ENCODE peak calls at places on chromosomes 4 and X, in nine cellular contexts. C is HCT116, S is ovary, W is K562, I is breast epithelium, X is gastrocnemius medialis, V is body of pancreas, O is uterus, E is transverse colon. N is an unnamed sample.

GRCh38 chr4:2489081-2489805 is 20.3 kb downstream of the RNF4 start:
- DNase-seq in S (no peak), W (no peak), E (no peak), X (no peak), V (no peak), O (no peak), I (no peak), C (no peak), N (no peak)

GRCh38 chr4:21476753-21477152 is 471.8 kb downstream of the KCNIP4 start:
- DNase-seq in S (no peak), W (no peak), C (no peak), X (no peak), I (no peak), O (no peak), V (no peak), E (no peak), N (no peak)

GRCh38 chrX:42366181-42366580 is 411.8 kb downstream of the PPP1R2C start:
- DNase-seq in W (no peak), X (no peak), I (no peak), V (no peak), C (no peak), S (no peak), O (no peak), E (no peak), N (no peak)

GRCh38 chr4:147078875-147079658 is 133.4 kb upstream of the TTC29 start:
- DNase-seq in O (peak; percentile 25), E (no peak), C (no peak), V (no peak), I (no peak), S (peak; percentile 30), W (no peak), X (no peak), N (no peak)

GRCh38 chr4:113657834-113658233 is 103.7 kb downstream of the CAMK2D start:
- DNase-seq in I (no peak), W (no peak), S (no peak), C (no peak), X (no peak), V (no peak), O (no peak), E (no peak), N (no peak)

GRCh38 chrX:12974217-12974796 is 603 bp upstream of the TMSB4X start:
- DNase-seq in X (peak; percentile 38), C (no peak), I (peak; percentile 32), O (peak; percentile 73), W (peak; percentile 62), V (peak; percentile 52), E (peak; percentile 74), S (peak; percentile 68), N (peak; percentile 93)

GRCh38 chrX:100745806-100746537 is 14.1 kb upstream of the SYTL4 start:
- DNase-seq in E (peak; percentile 60), S (peak; percentile 23), W (no peak), O (peak; percentile 55), C (no peak), V (no peak), X (peak; percentile 20), I (no peak), N (no peak)

GRCh38 chr4:140117946-140118345 is 36.0 kb downstream of the MAML3 start:
- DNase-seq in I (no peak), C (no peak), X (no peak), S (no peak), E (no peak), O (no peak), V (no peak), W (no peak), N (no peak)

GRCh38 chr4:153068751-153069150 is 132.6 kb downstream of the FHDC1 start:
- DNase-seq in I (no peak), V (no peak), E (no peak), W (no peak), S (no peak), O (no peak), C (no peak), X (no peak), N (no peak)

GRCh38 chr4:181966084-181966483 is 277.1 kb upstream of the TENM3 start:
- DNase-seq in I (no peak), E (no peak), S (no peak), V (no peak), X (no peak), W (no peak), C (no peak), O (no peak), N (no peak)

GRCh38 chrX:130245441-130245840 is 23.3 kb downstream of the ZNF280C start:
- DNase-seq in X (no peak), C (no peak), S (no peak), O (no peak), V (no peak), I (no peak), E (no peak), W (no peak), N (no peak)

GRCh38 chr4:21469438-21470032 is 479.0 kb downstream of the KCNIP4 start:
- DNase-seq in S (no peak), C (no peak), X (no peak), W (no peak), E (no peak), I (no peak), O (no peak), V (no peak), N (no peak)

GRCh38 chr4:134906404-134907023 is 704.9 kb upstream of the PABPC4L start:
- DNase-seq in S (no peak), V (no peak), E (no peak), I (no peak), O (no peak), W (no peak), X (no peak), C (no peak), N (no peak)

GRCh38 chrX:6574762-6575161 is 39.8 kb upstream of the VCX3A start:
- DNase-seq in I (no peak), V (no peak), O (no peak), X (no peak), C (no peak), W (no peak), E (no peak), S (no peak), N (no peak)

GRCh38 chrX:118000518-118000917 is 116.1 kb downstream of the KLHL13 start:
- DNase-seq in I (no peak), X (no peak), V (no peak), O (no peak), C (no peak), E (no peak), W (no peak), S (no peak), N (no peak)

GRCh38 chrX:117996408-117996807 is 120.2 kb downstream of the KLHL13 start:
- DNase-seq in I (no peak), S (no peak), V (no peak), X (no peak), W (no peak), E (no peak), C (no peak), O (no peak), N (no peak)

GRCh38 chrX:117995378-117995777 is 121.2 kb downstream of the KLHL13 start:
- DNase-seq in I (no peak), X (no peak), E (no peak), V (no peak), O (no peak), W (no peak), C (no peak), S (no peak), N (no peak)

GRCh38 chrX:117998171-117998570 is 118.4 kb downstream of the KLHL13 start:
- DNase-seq in O (no peak), C (no peak), S (no peak), W (no peak), E (no peak), X (no peak), I (no peak), V (no peak), N (no peak)

GRCh38 chrX:117996918-117997480 is 119.6 kb downstream of the KLHL13 start:
- DNase-seq in V (no peak), O (no peak), C (no peak), X (no peak), I (no peak), W (no peak), E (no peak), S (no peak), N (no peak)
- TF ChIP-seq CTCF in V (no peak), O (no peak), C (no peak), X (no peak), I (no peak), W (no peak), E (no peak), S (no peak), N (no peak)

DNA sequence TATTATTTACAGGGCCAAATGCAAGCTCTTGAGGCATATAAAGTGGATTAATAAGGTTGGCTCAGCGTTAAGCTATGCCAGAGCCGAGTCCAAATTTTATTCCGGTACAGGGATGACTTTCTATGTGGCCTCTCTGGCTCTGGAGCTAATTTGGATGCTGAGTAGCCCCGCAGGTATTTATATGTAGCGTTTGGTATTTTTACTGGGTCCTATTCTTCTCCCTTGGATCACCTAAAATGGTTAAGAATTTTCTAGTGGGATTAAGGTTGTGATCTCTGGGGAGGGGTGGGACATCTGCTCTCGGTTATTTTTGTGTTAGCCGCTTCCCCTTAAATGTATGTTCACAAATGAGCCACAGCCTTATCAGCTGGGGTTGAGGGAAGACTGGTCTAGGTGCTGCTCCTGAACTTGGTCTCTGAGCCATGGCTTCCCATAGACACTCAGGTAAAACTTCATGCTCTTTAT is 49.4 kb downstream of the FHL1 start:
- DNase-seq in I (no peak), W (no peak), X (no peak), V (no peak), S (no peak), O (no peak), C (no peak), E (no peak), N (no peak)
- TF ChIP-seq POLR2A in I (no peak), W (no peak), X (peak; percentile 76), V (no peak), S (no peak), O (no peak), C (no peak), E (peak; percentile 23), N (no peak)

DNA sequence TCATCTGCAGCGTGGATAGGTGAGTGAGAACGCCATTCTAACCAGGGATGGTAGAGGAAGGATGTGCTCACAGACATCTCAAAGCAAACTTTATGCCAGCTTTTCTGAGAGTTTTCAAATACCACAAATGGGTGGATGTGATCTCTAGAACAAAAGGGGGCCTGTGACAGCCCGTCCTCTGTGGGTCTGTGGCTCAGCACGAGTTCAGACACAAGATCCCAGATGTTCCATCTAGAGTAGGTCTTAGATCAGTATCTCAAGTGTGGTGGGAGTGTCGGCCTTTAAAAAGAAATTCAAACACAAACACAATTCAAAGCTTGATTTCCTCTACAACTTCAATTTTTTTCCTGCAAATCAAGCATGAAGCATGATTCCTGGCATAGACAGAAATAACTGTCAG is 22.8 kb downstream of the QDPR start:
- DNase-seq in W (no peak), C (no peak), X (no peak), O (no peak), I (no peak), S (no peak), E (no peak), V (no peak), N (no peak)
- TF ChIP-seq CTCF in W (no peak), C (no peak), X (no peak), O (no peak), I (no peak), S (no peak), E (no peak), V (no peak), N (no peak)

DNA sequence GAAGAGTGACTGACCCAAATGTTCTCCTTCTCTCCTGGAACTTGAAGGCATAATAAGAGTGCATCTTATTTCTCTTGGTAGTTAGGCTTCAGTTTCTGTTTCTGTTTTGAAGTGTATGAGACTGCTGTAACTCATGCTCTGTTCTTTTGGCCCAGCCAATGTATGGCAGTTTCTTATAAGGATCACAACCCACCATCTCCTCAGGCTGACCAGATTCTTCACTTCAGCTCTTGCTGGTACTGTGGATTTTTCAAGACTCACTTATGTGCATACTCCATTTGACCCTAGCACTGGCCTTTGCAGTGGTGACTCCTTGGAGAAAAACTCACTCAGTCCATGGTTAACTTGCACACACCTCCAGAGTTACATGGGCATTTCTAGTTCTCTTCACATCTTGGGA is 9.6 kb upstream of the YTHDC1 start:
- DNase-seq in I (no peak), W (no peak), S (no peak), V (no peak), E (no peak), C (no peak), X (no peak), O (no peak), N (no peak)
- TF ChIP-seq POLR2A in I (no peak), W (no peak), S (no peak), V (no peak), E (no peak), C (no peak), X (no peak), O (no peak), N (no peak)

N was measured in lower leg skin.